ENCODE peak calls at places on chromosomes 7 and 10, in six cellular contexts. W is neural crest cell; A is endothelial cell; C is upper lobe of left lung; X is foreskin fibroblast; K is CD8-positive, alpha-beta T cell. F is an unnamed sample.
A peak's percentile ranks its signal among the peaks of the same experiment; 100 is the strongest.

GRCh38 chr10:114346176-114347031 is 57.9 kb downstream of the AFAP1L2 start:
- DNase-seq in K (no peak), C (no peak), W (peak; percentile 51), X (no peak), A (no peak), F (no peak)

GRCh38 chr10:111072232-111072631 is 4.6 kb upstream of the ADRA2A start:
- DNase-seq in X (no peak), W (no peak), A (no peak), K (no peak), C (no peak), F (no peak)

GRCh38 chr7:142927085-142927745 is 6.3 kb downstream of the TRPV5 start:
- DNase-seq in A (no peak), C (no peak), W (no peak), X (no peak), K (no peak), F (no peak)

GRCh38 chr10:110641256-110641655 is 2.9 kb upstream of the RBM20 start:
- DNase-seq in C (no peak), A (no peak), K (no peak), W (no peak), X (peak; percentile 11), F (no peak)

GRCh38 chr10:110491346-110491745 is 6.4 kb upstream of the DUSP5 start:
- DNase-seq in C (no peak), W (no peak), A (no peak), X (peak; percentile 65), K (no peak), F (no peak)

GRCh38 chr7:83934118-83934734 is 260.4 kb downstream of the SEMA3A start:
- DNase-seq in C (no peak), W (no peak), A (no peak), X (no peak), K (no peak), F (no peak)

GRCh38 chr7:47366211-47366610 is 215.7 kb downstream of the TNS3 start:
- DNase-seq in X (no peak), K (no peak), A (no peak), W (no peak), C (no peak), F (no peak)

GRCh38 chr10:124627851-124628675 is 116.1 kb downstream of the FAM53B start:
- DNase-seq in K (no peak), X (no peak), W (no peak), A (no peak), C (no peak), F (no peak)

GRCh38 chr7:98242342-98242741 is 9.7 kb downstream of the TECPR1 start:
- DNase-seq in K (no peak), X (no peak), A (no peak), W (no peak), C (no peak), F (no peak)

GRCh38 chr10:80422221-80422536 is 13.8 kb downstream of the PRXL2A start:
- DNase-seq in W (no peak), A (no peak), K (no peak), X (no peak), C (no peak), F (no peak)

GRCh38 chr7:157984138-157984913 is 603.3 kb downstream of the PTPRN2 start:
- DNase-seq in A (no peak), C (no peak), W (no peak), X (no peak), K (no peak), F (no peak)

GRCh38 chr7:80014507-80014906 is 120.1 kb upstream of the GNAI1 start:
- DNase-seq in A (no peak), C (no peak), W (no peak), X (peak; percentile 80), K (no peak), F (no peak)

GRCh38 chr7:103149808-103150180 is 895 bp upstream of the NAPEPLD start:
- DNase-seq in W (no peak), X (no peak), C (no peak), A (no peak), K (no peak), F (no peak)
- TF ChIP-seq CTCF in W (no peak), X (no peak), C (no peak), A (no peak), K (no peak), F (no peak)

GRCh38 chr10:52484426-52485065 is 170.5 kb downstream of the DKK1 start:
- DNase-seq in W (no peak), C (no peak), K (no peak), A (no peak), X (peak; percentile 67), F (no peak)
- TF ChIP-seq CTCF in W (no peak), C (no peak), K (no peak), A (no peak), X (no peak), F (no peak)

DNA sequence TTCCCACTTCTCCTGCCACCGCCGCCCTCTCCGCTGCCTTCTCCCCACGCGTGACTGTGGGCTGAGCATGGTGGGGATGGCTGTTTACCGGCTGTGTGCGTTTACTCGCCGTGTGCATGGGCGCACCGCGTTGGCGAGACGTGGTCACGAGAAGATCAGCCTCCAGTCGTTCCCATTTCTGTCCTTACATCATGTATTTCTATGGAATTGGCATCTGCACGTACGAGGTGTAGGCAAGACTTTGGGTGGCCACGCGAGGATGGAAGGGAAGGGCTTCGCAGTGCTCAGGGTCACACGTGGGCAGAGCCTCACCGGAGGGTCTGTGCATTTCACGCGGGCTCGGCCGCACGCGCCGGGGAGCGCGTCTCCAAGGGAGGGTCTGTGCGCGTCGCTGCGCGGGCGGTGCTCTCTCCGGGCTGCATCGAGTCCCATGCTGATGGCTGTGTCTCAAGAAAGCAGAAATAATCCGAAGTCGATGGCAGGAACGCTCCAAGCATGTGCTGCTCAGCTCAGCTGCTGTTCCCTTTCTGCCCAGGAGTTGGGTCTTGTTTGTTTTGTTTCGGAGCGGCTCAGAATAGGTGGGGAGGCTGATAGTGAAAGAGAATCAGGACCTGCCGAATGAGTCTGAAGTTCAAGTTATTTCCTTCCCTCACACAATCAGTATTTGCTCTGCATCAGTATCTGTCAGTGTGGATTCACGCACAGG is 973 bp downstream of the CAMK1D start:
- DNase-seq in W (peak; percentile 6), K (peak; percentile 28), A (peak; percentile 28), X (peak; percentile 59), C (peak; percentile 44), F (no peak)
- TF ChIP-seq CTCF in W (peak; percentile 1), K (no peak), A (no peak), X (no peak), C (peak; percentile 33), F (no peak)

GRCh38 chr7:110534241-110534931 is 556.5 kb upstream of the LRRN3 start:
- DNase-seq in K (no peak), C (no peak), A (no peak), W (no peak), X (peak; percentile 61), F (no peak)
- TF ChIP-seq CTCF in K (no peak), C (no peak), A (no peak), W (no peak), X (no peak), F (no peak)

DNA sequence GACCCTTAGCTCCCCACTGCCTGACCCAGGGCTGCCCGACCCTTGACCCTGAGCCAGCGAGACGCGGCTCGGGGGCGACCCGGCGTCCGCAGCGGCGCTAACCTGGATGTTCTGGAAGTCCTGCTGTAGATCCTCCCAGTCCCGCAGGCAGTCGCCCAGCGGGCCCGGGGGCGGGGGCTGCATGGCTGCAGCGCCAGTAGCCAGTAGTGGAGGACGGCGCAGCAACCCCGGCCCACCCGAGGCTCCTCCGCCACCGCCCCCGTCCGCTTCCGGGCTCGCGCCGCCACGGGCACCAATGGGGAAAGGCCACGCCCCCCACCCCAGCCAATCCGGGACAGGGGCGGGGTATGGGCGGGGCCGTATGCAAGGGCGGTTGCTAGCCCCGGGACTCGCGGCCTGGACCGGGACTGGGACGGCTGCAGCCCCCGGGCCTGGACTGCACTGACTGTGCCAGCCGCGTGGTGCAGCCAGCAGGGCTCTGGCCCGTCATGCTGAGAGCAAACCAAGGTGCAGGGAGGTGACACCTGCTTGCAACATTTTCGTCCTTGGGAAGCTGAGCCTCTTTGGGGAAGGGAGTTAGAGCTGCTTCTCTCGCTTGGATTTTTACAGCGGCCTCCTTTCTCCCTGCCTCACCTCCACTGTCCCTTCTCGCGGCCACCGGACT is at the start of gene TMEM120A:
- DNase-seq in A (peak; percentile 99), X (peak; percentile 98), C (peak; percentile 96), W (peak; percentile 92), K (peak; percentile 96), F (peak; percentile 80)
- TF ChIP-seq CTCF in A (no peak), X (no peak), C (peak; percentile 35), W (peak; percentile 33), K (no peak), F (no peak)

DNA sequence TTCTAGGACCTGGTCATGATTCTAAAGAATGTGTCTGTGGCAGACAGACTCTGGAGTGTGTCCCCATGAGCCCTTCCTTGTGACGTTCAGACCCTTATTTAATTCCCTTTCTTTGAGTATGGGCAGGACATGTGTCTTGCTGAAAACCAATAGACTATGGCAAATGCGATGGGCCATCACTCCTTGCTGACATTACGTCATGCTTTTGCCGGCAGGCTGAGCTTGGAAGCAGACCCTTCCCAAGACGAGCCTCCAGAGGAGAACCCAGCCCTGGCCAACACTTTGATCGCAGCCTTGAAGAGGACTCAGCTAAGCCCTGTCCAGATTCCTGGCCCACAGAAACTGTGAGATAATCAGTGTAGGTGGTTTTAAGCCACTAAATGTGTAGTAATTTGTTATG is 18.4 kb upstream of the TMEM236 start:
- DNase-seq in C (no peak), W (no peak), A (no peak), X (no peak), K (no peak), F (no peak)
- TF ChIP-seq CTCF in C (no peak), W (no peak), A (no peak), X (no peak), K (no peak), F (no peak)

DNA sequence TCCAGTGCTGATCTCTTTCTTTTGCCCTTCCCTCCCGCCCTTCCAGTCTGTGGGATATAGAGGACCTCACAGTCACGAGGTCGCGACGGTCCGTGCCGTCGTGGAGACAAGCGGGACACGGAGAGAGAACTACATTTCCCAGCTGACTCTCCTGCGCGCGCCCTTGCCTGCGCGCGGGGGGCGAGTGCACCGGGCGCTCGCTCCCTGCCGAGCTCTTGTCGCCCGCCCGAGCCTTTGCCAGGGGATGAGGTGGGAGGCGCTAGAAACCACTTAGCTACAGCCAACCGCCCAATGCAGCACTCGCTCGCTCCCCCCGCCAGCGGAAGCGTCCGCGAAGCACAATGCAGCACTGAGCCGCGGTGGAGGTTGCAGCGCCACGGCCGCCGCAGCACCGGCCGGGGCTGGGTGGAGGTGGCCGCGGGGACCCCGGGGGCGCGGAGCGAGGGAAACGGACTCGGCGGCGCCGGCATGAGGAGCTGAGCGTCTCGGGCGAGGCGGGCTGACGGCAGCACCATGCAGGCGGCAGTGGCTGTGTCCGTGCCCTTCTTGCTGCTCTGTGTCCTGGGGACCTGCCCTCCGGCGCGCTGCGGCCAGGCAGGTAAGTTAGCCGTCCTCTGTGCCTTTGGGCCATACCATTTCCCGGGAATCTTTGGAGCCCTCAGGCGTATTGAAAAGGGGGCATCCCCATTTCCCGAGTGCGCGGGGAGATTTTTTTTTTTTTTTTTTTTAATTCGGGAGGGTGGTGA is at the start of gene ADAM22:
- DNase-seq in A (peak; percentile 90), K (peak; percentile 81), C (peak; percentile 88), X (peak; percentile 94), W (peak; percentile 82), F (peak; percentile 24)
- TF ChIP-seq CTCF in A (no peak), K (no peak), C (no peak), X (no peak), W (no peak), F (no peak)

GRCh38 chr7:130092598-130092997 is 22.3 kb downstream of the KLHDC10 start:
- DNase-seq in X (no peak), A (no peak), W (no peak), K (no peak), C (no peak), F (no peak)
- TF ChIP-seq CTCF in X (no peak), A (no peak), W (no peak), K (no peak), C (no peak), F (no peak)